ENCODE peak calls at places on chromosomes 5 and 9, in nine cellular contexts. P is hepatocyte, N is GM12865, X is OCI-LY7, T is fibroblast of pulmonary artery, E is NB4, R is neural crest cell, H is Caco-2, C is endothelial cell. O is an unnamed sample.

GRCh38 chr5:88944751-88945507 is 61.9 kb upstream of the MEF2C start:
- DNase-seq in H (no peak), R (no peak), N (no peak), C (no peak), P (no peak), T (peak), X (no peak), E (peak), O (no peak)

GRCh38 chr9:17600962-17601593 is 22.2 kb downstream of the SH3GL2 start:
- DNase-seq in T (peak), X (no peak), N (no peak), P (peak), E (peak), C (no peak), R (no peak), H (no peak), O (no peak)

GRCh38 chr5:96968614-96969013 is 32.7 kb downstream of the LNPEP start:
- DNase-seq in N (no peak), T (no peak), R (no peak), P (peak), X (peak), H (no peak), E (no peak), C (no peak), O (no peak)

GRCh38 chr5:122099060-122099790 is 21.2 kb upstream of the LOX start:
- DNase-seq in T (peak), R (no peak), E (no peak), P (peak), C (no peak), N (no peak), X (no peak), H (no peak), O (no peak)

GRCh38 chr5:55601209-55601618 is 66.5 kb upstream of the PLPP1 start:
- DNase-seq in R (no peak), P (peak), E (no peak), T (peak), H (peak), N (no peak), C (no peak), X (no peak), O (no peak)

GRCh38 chr5:167899490-167899889 is 392.0 kb upstream of the WWC1 start:
- DNase-seq in R (no peak), C (no peak), E (no peak), X (no peak), N (no peak), T (peak), P (no peak), H (no peak), O (no peak)

GRCh38 chr9:124212381-124213050 is 45.2 kb upstream of the NEK6 start:
- DNase-seq in N (no peak), X (no peak), E (no peak), R (no peak), H (no peak), P (no peak), C (no peak), T (peak), O (no peak)

GRCh38 chr5:61344187-61344944 is 12.3 kb downstream of the ZSWIM6 start:
- DNase-seq in T (no peak), N (no peak), E (no peak), R (no peak), P (no peak), C (no peak), X (no peak), H (no peak), O (no peak)

GRCh38 chr5:173296737-173297676 is 31.2 kb downstream of the STC2 start:
- DNase-seq in H (peak), T (no peak), E (no peak), N (no peak), P (no peak), X (no peak), R (no peak), C (no peak), O (no peak)

GRCh38 chr5:111735829-111736228 is 21.2 kb downstream of the NREP start:
- DNase-seq in R (no peak), T (peak), E (peak), X (no peak), N (no peak), P (peak), C (no peak), H (no peak), O (no peak)

GRCh38 chr9:95018099-95018927 is 291.8 kb downstream of the AOPEP start:
- DNase-seq in P (no peak), R (no peak), X (no peak), N (no peak), C (no peak), E (no peak), H (no peak), T (peak), O (no peak)

GRCh38 chr5:74838262-74838661 is 27.9 kb downstream of the FAM169A start:
- DNase-seq in H (no peak), X (no peak), P (no peak), C (no peak), N (no peak), R (no peak), E (no peak), T (no peak), O (no peak)

GRCh38 chr5:120599576-120599975 is 135.5 kb downstream of the PRR16 start:
- DNase-seq in X (no peak), E (peak), H (no peak), C (no peak), N (no peak), P (no peak), R (no peak), T (peak), O (no peak)

GRCh38 chr5:139733698-139734491 is 61.7 kb upstream of the PSD2 start:
- DNase-seq in X (no peak), R (peak), P (peak), H (peak), E (no peak), C (no peak), T (no peak), N (no peak), O (no peak)
- TF ChIP-seq CTCF in X (no peak), R (no peak), P (no peak), H (no peak), E (no peak), C (no peak), T (no peak), N (no peak), O (no peak)

GRCh38 chr9:120066315-120066714 is 513.7 kb downstream of the CDK5RAP2 start:
- DNase-seq in T (no peak), E (no peak), N (no peak), H (no peak), P (no peak), R (no peak), C (no peak), X (no peak), O (no peak)
- TF ChIP-seq CTCF in T (no peak), E (no peak), N (no peak), H (no peak), P (no peak), R (no peak), C (no peak), X (no peak), O (no peak)

GRCh38 chr9:117160254-117160653 is 254.6 kb downstream of the ASTN2 start:
- DNase-seq in N (peak), T (no peak), E (peak), R (no peak), X (peak), P (no peak), C (no peak), H (no peak), O (no peak)
- TF ChIP-seq CTCF in N (peak), T (peak), E (peak), R (peak), X (peak), P (peak), C (no peak), H (peak), O (no peak)

GRCh38 chr5:92222449-92222848 is 839.3 kb upstream of the ARRDC3 start:
- DNase-seq in E (no peak), N (no peak), P (no peak), T (no peak), R (no peak), H (no peak), X (no peak), C (no peak), O (no peak)
- TF ChIP-seq CTCF in E (no peak), N (no peak), P (peak), T (no peak), R (no peak), H (no peak), X (no peak), C (no peak), O (no peak)

DNA sequence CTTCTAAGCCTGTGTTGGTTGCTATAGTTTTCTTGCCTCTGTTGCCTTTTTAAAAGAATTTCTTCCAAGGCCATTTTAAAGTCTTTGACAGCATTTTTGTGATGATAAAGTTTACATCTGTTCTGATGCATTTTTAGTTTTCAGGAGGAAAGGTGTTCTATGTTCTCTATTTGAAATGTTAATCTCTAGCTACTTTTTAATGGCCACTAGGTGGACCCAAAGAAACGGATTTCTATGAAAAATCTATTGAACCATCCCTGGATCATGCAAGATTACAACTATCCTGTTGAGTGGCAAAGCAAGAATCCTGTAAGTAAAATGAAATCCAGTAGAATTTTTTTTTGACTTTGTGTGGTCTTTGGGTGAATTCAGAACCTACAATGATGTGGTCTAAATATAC is 60.2 kb downstream of the MELK start:
- DNase-seq in N (peak), T (peak), R (no peak), E (peak), C (no peak), H (no peak), X (peak), P (peak), O (no peak)
- TF ChIP-seq CTCF in N (peak), T (peak), R (peak), E (peak), C (peak), H (peak), X (peak), P (peak), O (peak)

DNA sequence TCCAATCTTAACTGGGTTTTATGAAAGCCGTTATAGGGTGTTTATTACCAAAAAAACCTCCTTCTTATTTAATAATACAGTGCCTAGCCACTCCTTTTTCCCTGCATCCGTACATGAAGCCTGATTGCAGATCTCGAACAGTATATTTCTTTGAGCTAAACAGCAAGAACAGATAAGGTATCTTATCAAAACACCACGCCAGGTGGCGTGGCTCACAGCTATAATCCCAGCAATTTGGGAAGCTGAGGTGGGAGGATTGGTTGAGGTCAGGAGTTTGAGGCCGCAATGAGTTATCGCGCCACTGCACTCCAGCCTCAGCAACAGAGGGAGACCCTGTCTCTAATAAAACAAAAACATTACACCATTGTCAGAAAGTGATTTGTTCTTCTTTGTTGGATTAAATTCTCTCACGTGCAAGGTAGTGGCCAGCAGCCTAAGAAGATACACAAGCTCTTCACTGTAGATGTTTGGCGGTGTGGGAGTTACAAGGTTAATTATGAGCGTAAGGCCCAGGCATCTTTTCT is 291.2 kb upstream of the DMRT1 start:
- DNase-seq in N (no peak), E (no peak), X (no peak), P (no peak), C (no peak), H (no peak), R (no peak), T (no peak), O (no peak)
- TF ChIP-seq CTCF in N (no peak), E (no peak), X (no peak), P (no peak), C (no peak), H (no peak), R (no peak), T (no peak), O (no peak)

DNA sequence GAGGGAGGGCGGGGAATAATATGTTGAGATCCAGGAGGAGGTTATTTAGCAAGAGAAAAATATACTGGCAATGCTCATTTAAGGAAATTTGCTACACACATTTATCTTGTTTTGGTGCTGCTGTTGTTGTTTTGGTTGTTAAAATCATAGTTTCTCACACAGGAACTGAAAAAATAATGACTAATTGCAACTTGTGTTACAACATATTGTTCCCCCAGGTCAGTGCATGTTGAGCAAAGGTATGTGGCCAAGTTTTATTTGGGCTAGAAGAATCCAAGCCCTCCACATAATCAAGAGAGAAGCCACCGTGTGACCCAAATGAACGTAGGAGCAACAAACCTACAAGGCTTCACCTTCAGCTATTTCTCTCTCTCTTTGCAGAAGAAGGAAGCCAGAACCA is 220.3 kb upstream of the DAPK1 start:
- DNase-seq in C (no peak), E (no peak), X (no peak), H (no peak), T (peak), R (no peak), P (no peak), N (no peak), O (no peak)
- TF ChIP-seq CTCF in C (no peak), E (no peak), X (no peak), H (no peak), T (no peak), R (no peak), P (no peak), N (no peak), O (no peak)

O was measured in mesothelial cell of epicardium.